ENCODE peak calls at places on chromosomes 6 and 20, in five cellular contexts. One of them, this sample, is unnamed.

GRCh38 chr6:125254321-125254720 is 47.4 kb downstream of the HDDC2 start:
- DNase-seq in testis: no peak
- DNase-seq in B cell: no peak
- DNase-seq in HCT116: no peak
- DNase-seq in cardiac fibroblast: no peak
- DNase-seq in this sample: no peak

GRCh38 chr6:63689421-63689820 is 53.8 kb downstream of the PHF3 start:
- DNase-seq in cardiac fibroblast: no peak
- DNase-seq in B cell: no peak
- DNase-seq in testis: no peak
- DNase-seq in HCT116: no peak
- DNase-seq in this sample: no peak

GRCh38 chr6:7532821-7533220 is 8.7 kb upstream of the DSP start:
- DNase-seq in B cell: no peak
- DNase-seq in HCT116: no peak
- DNase-seq in testis: no peak
- DNase-seq in cardiac fibroblast: no peak
- DNase-seq in this sample: no peak

GRCh38 chr6:105326216-105326615 is 76.7 kb downstream of the PREP start:
- DNase-seq in B cell: no peak
- DNase-seq in HCT116: peak
- DNase-seq in cardiac fibroblast: peak
- DNase-seq in testis: no peak
- DNase-seq in this sample: no peak

GRCh38 chr20:19976595-19977372 is 40.4 kb upstream of the NAA20 start:
- DNase-seq in testis: peak
- DNase-seq in HCT116: peak
- DNase-seq in cardiac fibroblast: peak
- DNase-seq in B cell: no peak
- DNase-seq in this sample: no peak

GRCh38 chr20:23265226-23265625 is 85.4 kb upstream of the NXT1 start:
- DNase-seq in testis: peak
- DNase-seq in B cell: no peak
- DNase-seq in cardiac fibroblast: peak
- DNase-seq in HCT116: no peak
- DNase-seq in this sample: no peak

GRCh38 chr6:53741001-53741400 is 53.8 kb upstream of the LRRC1 start:
- DNase-seq in testis: no peak
- DNase-seq in HCT116: no peak
- DNase-seq in cardiac fibroblast: no peak
- DNase-seq in B cell: no peak
- DNase-seq in this sample: no peak

GRCh38 chr6:33934726-33935270 is 131.0 kb upstream of the MLN start:
- DNase-seq in B cell: no peak
- DNase-seq in testis: no peak
- DNase-seq in HCT116: no peak
- DNase-seq in cardiac fibroblast: no peak
- DNase-seq in this sample: no peak

GRCh38 chr20:11001767-11002540 is 328.2 kb upstream of the JAG1 start:
- DNase-seq in B cell: no peak
- DNase-seq in cardiac fibroblast: peak
- DNase-seq in testis: no peak
- DNase-seq in HCT116: peak
- DNase-seq in this sample: no peak

GRCh38 chr6:89239338-89239737 is 22.2 kb upstream of the GABRR1 start:
- DNase-seq in HCT116: no peak
- DNase-seq in cardiac fibroblast: no peak
- DNase-seq in testis: no peak
- DNase-seq in B cell: no peak
- DNase-seq in this sample: peak

GRCh38 chr6:54875539-54875938 is 29.0 kb downstream of the FAM83B start:
- DNase-seq in HCT116: no peak
- DNase-seq in testis: no peak
- DNase-seq in cardiac fibroblast: no peak
- DNase-seq in B cell: no peak
- DNase-seq in this sample: no peak

DNA sequence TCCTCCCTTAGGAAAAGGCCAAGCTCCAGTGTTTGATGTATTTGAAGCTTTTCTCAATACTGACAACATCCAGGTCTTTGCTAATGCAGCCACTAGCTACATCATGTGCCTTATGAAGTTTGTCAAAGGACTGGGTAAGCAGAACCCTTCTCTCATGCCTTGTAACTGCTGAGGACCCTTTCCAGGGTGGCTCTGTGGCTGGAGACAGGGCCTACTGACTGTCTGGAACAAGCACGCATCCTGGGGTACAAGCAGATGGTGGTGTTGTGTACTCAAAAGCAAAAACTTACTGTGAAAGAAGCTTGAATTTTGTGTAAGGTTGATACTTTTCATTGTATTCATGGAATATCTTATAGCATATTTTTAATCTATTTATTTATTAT is 69.0 kb upstream of the SMIM28 start:
- DNase-seq in HCT116: no peak
- DNase-seq in testis: no peak
- DNase-seq in B cell: no peak
- DNase-seq in cardiac fibroblast: no peak
- DNase-seq in this sample: no peak
- TF ChIP-seq CTCF in HCT116: no peak
- TF ChIP-seq CTCF in testis: no peak
- TF ChIP-seq CTCF in B cell: no peak
- TF ChIP-seq CTCF in cardiac fibroblast: no peak
- TF ChIP-seq CTCF in this sample: no peak

DNA sequence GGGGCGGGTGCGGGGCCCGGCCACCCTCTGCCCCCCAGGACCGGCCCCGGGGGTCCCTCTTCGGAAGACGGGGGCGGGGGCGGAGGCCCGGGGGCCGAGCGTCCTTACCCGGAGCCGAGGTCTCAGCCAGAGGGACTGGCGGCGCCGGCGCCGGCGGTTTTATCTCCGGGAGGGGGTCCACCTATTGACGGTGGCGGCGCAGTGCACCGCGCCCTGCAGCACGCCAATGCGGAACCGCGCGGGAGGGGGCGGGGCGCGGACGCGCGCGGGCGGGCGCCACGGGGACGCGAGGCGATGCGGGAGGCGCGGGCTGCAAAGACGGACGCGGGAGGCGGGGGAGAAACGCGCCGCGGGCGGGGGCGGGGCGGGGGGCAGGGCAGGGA is at the start of gene EEF1A2:
- DNase-seq in HCT116: no peak
- DNase-seq in cardiac fibroblast: no peak
- DNase-seq in B cell: peak
- DNase-seq in testis: no peak
- DNase-seq in this sample: no peak
- TF ChIP-seq CTCF in HCT116: no peak
- TF ChIP-seq CTCF in cardiac fibroblast: no peak
- TF ChIP-seq CTCF in B cell: no peak
- TF ChIP-seq CTCF in testis: no peak
- TF ChIP-seq CTCF in this sample: no peak

DNA sequence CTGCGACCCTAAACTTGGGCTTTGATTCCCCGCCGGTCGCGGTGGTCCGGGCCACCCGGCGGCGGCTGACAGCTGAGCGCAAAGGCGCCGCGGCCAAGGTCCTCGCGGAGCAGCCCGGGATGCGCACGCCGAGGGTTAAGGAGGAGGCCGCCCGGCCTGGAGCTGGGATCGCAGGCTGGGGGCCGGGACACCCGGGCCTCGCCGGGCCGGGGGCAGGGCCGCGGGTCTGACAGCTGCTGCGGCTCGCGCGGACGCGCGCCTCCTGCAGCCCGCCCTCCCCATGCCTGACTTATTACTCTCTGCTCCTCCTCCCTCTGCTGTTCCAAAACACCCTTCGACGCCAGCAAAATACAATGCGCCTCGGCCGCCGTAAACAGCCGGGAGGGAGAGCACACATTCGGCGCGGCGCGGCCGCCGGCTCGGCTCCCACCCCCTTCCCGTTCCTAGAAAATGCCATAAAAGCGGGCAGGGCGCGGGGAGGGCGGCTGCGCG is 743 bp downstream of the BACH2 start:
- DNase-seq in B cell: peak
- DNase-seq in HCT116: no peak
- DNase-seq in cardiac fibroblast: peak
- DNase-seq in testis: peak
- DNase-seq in this sample: peak
- TF ChIP-seq CTCF in B cell: peak
- TF ChIP-seq CTCF in HCT116: no peak
- TF ChIP-seq CTCF in cardiac fibroblast: no peak
- TF ChIP-seq CTCF in testis: no peak
- TF ChIP-seq CTCF in this sample: no peak

GRCh38 chr6:157314705-157315321 is 8.5 kb downstream of the TMEM242 start:
- DNase-seq in B cell: peak
- DNase-seq in cardiac fibroblast: peak
- DNase-seq in HCT116: peak
- DNase-seq in testis: peak
- DNase-seq in this sample: peak
- TF ChIP-seq CTCF in B cell: peak
- TF ChIP-seq CTCF in cardiac fibroblast: peak
- TF ChIP-seq CTCF in HCT116: peak
- TF ChIP-seq CTCF in testis: peak
- TF ChIP-seq CTCF in this sample: peak

DNA sequence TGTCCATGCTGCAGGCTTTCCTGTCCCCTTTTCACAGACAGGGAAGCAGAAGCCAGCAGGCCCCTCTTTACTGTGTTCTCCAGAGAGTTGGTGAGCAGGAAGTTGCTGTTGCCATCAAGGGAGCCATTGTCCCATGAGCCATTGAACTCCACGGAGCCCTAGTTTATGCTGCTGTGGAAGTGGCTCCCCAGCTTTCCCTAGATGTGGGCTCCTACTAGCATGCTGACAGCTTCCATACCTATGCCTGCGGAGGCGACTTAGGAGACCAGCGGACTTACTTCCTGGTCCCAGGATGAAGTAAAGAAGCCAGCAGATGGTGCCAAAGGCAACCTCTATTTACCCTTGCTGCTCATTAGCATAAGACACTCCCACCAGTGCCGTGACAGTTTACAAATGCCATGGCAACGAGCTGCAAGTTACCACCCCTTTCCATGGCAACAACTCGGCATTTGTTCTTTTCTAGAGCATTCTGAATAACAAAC is 30.8 kb upstream of the FKBP1A start:
- DNase-seq in cardiac fibroblast: peak
- DNase-seq in testis: no peak
- DNase-seq in B cell: peak
- DNase-seq in HCT116: peak
- DNase-seq in this sample: no peak
- TF ChIP-seq CTCF in cardiac fibroblast: peak
- TF ChIP-seq CTCF in testis: no peak
- TF ChIP-seq CTCF in B cell: no peak
- TF ChIP-seq CTCF in HCT116: no peak
- TF ChIP-seq CTCF in this sample: no peak

GRCh38 chr20:61886721-61887658 is 178.7 kb downstream of the TAF4 start:
- DNase-seq in testis: peak
- DNase-seq in HCT116: peak
- DNase-seq in cardiac fibroblast: peak
- DNase-seq in B cell: peak
- DNase-seq in this sample: peak
- TF ChIP-seq CTCF in testis: no peak
- TF ChIP-seq CTCF in HCT116: peak
- TF ChIP-seq CTCF in cardiac fibroblast: peak
- TF ChIP-seq CTCF in B cell: peak
- TF ChIP-seq CTCF in this sample: peak

GRCh38 chr6:39260953-39261352 is 31.7 kb upstream of the KCNK5 start:
- DNase-seq in cardiac fibroblast: no peak
- DNase-seq in HCT116: no peak
- DNase-seq in testis: no peak
- DNase-seq in B cell: no peak
- DNase-seq in this sample: no peak
- TF ChIP-seq CTCF in cardiac fibroblast: no peak
- TF ChIP-seq CTCF in HCT116: no peak
- TF ChIP-seq CTCF in testis: no peak
- TF ChIP-seq CTCF in B cell: no peak
- TF ChIP-seq CTCF in this sample: no peak

GRCh38 chr6:36735110-36735971 is 37.7 kb downstream of the RAB44 start:
- DNase-seq in testis: peak
- DNase-seq in B cell: peak
- DNase-seq in HCT116: no peak
- DNase-seq in cardiac fibroblast: peak
- DNase-seq in this sample: peak
- TF ChIP-seq CTCF in testis: no peak
- TF ChIP-seq CTCF in B cell: peak
- TF ChIP-seq CTCF in HCT116: no peak
- TF ChIP-seq CTCF in cardiac fibroblast: no peak
- TF ChIP-seq CTCF in this sample: no peak

This sample was measured in GM13976.